ENCODE peak calls at places on chromosome 18, in ten cellular contexts. V is GM23338, B is progenitor cell of endocrine pancreas, J is left ventricle myocardium inferior, A is endothelial cell of umbilical vein, O is pancreas, T is AG09309, K is endothelial cell, L is kidney epithelial cell, N is HL-60. F is an unnamed sample.

GRCh38 chr18:44700652-44701051 is 20.0 kb downstream of the SETBP1 start:
- DNase-seq in J (no peak), T (no peak), K (no peak), L (no peak), V (no peak), N (no peak), B (no peak), O (no peak), A (no peak), F (no peak)

GRCh38 chr18:48805826-48806535 is 144.8 kb downstream of the SMAD7 start:
- DNase-seq in V (no peak), T (no peak), N (no peak), K (no peak), A (no peak), L (no peak), B (no peak), J (peak), O (peak), F (peak)

GRCh38 chr18:48769006-48769646 is 181.6 kb downstream of the SMAD7 start:
- DNase-seq in N (no peak), T (no peak), B (no peak), A (no peak), K (no peak), V (no peak), L (no peak), O (no peak), J (no peak), F (no peak)

GRCh38 chr18:3688682-3689081 is 238.7 kb downstream of the TGIF1 start:
- DNase-seq in O (no peak), L (peak), J (no peak), N (no peak), V (peak), K (no peak), B (no peak), A (no peak), T (peak), F (no peak)

GRCh38 chr18:64165906-64166305 is 17.0 kb upstream of the LINC00305 start:
- DNase-seq in A (no peak), T (no peak), J (no peak), K (no peak), N (no peak), O (no peak), B (no peak), V (no peak), L (peak), F (no peak)

GRCh38 chr18:76447268-76447890 is 47.7 kb downstream of the ZNF516 start:
- DNase-seq in N (no peak), A (no peak), O (no peak), T (no peak), V (no peak), J (no peak), B (no peak), L (no peak), K (no peak), F (no peak)

GRCh38 chr18:74946646-74947045 is 262.3 kb downstream of the PTGR3 start:
- DNase-seq in L (no peak), K (no peak), J (no peak), B (no peak), O (no peak), V (no peak), N (no peak), A (no peak), T (no peak), F (no peak)

GRCh38 chr18:52465391-52465790 is 125.4 kb downstream of the DCC start:
- DNase-seq in V (peak), T (no peak), B (no peak), A (no peak), O (no peak), J (no peak), N (no peak), L (no peak), K (no peak), F (no peak)

GRCh38 chr18:2657788-2658458 is 2.4 kb downstream of the SMCHD1 start:
- DNase-seq in T (peak), V (no peak), A (peak), J (no peak), O (no peak), K (no peak), N (peak), B (no peak), L (no peak), F (no peak)

GRCh38 chr18:3060667-3061580 is 48.0 kb upstream of the LPIN2 start:
- DNase-seq in K (no peak), A (peak), B (no peak), N (no peak), J (no peak), V (no peak), T (no peak), L (no peak), O (no peak), F (no peak)

GRCh38 chr18:32769242-32770180 is 3.3 kb downstream of the KLHL14 start:
- DNase-seq in B (peak), K (peak), O (peak), J (no peak), N (no peak), V (peak), L (no peak), A (no peak), T (no peak), F (peak)

GRCh38 chr18:3869848-3870247 is 419.9 kb downstream of the TGIF1 start:
- DNase-seq in A (peak), V (peak), B (no peak), J (no peak), O (no peak), N (peak), T (peak), K (no peak), L (no peak), F (no peak)

GRCh38 chr18:78506031-78506461 is 473.6 kb upstream of the SALL3 start:
- DNase-seq in A (no peak), V (peak), J (no peak), L (no peak), T (no peak), N (no peak), O (peak), K (no peak), B (peak), F (peak)

GRCh38 chr18:39435986-39436385 is 1870.4 kb upstream of the CELF4 start:
- DNase-seq in O (no peak), K (no peak), A (no peak), B (no peak), T (no peak), L (no peak), V (no peak), N (no peak), J (no peak), F (no peak)

DNA sequence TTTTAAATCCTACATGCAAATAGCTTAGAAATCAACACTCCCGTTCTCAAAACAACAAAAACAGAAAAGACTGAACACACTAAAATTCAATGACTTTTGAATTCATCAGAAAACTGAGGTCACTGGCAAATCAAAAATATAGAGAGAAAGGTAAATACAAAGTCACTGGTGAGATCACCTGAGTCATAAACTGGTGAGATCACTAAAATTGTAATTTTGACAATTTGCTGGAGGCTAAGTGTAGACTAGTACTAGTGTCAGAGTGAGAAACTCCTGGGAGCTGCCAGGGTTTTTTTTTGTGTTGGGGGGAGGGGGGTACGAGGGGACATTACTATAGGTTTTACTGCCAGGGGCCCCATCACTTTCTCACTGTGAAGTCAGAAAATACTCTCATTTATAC is 1876.0 kb upstream of the CELF4 start:
- DNase-seq in O (no peak), N (no peak), L (no peak), J (no peak), K (no peak), A (no peak), B (no peak), T (no peak), V (no peak), F (no peak)
- TF ChIP-seq CTCF in O (no peak), N (no peak), L (no peak), J (no peak), K (no peak), A (no peak), B (no peak), T (no peak), V (no peak), F (no peak)

DNA sequence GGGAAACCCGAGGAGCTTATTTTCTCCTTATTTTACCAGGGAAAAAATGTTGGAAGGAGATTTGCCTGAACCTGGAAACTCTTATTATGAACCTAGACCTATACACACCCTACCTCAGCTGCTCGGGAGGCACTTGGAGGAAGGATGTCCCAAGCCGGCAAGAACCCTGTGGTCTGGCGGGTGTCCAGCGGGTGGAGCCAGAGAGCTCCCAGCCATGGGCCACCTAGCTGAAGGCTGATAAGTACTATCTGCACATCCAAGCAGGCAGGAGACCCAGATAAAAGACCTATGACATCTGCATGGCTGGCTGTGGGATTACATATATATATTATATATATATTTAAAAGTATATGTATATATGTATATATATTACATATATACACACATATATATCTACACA is 1.1 kb upstream of the SLC14A1 start:
- DNase-seq in O (peak), V (peak), T (no peak), J (peak), A (peak), K (peak), N (peak), L (peak), B (peak), F (peak)
- TF ChIP-seq CTCF in O (peak), V (peak), T (peak), J (peak), A (peak), K (peak), N (peak), L (peak), B (peak), F (peak)

GRCh38 chr18:41940506-41941215 is 14.4 kb upstream of the PIK3C3 start:
- DNase-seq in J (no peak), N (no peak), O (no peak), L (peak), V (peak), K (no peak), T (peak), B (no peak), A (no peak), F (no peak)

GRCh38 chr18:41942254-41942653 is 12.8 kb upstream of the PIK3C3 start:
- DNase-seq in L (no peak), A (no peak), N (no peak), J (no peak), B (no peak), T (no peak), V (no peak), O (no peak), K (no peak), F (no peak)

GRCh38 chr18:41939326-41939725 is 15.7 kb upstream of the PIK3C3 start:
- DNase-seq in A (no peak), J (no peak), V (no peak), B (no peak), O (no peak), N (no peak), K (no peak), T (no peak), L (no peak), F (no peak)

GRCh38 chr18:41936471-41937134 is 18.4 kb upstream of the PIK3C3 start:
- DNase-seq in J (no peak), B (no peak), K (no peak), T (no peak), O (no peak), L (no peak), V (no peak), A (no peak), N (no peak), F (no peak)

DNA sequence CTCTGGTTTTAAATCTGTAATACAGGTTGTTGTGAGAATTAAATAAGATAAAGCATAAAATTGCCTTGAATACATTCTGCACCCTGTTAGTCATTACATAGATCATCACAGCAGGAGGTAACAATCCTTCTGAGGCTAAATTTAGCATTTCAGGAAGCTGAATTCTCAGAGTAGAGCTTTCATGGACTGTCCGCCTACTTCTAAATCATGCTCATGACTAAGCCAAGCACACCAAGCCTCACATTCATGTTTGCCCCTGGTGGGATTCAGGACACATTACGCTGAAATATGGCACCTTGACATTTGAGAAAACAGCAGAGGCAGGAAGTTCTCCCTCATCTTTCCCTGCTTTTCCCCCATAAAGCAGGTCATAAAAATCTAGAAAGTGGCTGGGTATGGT is 16.6 kb upstream of the PIK3C3 start:
- DNase-seq in T (peak), A (no peak), V (peak), J (no peak), K (no peak), B (no peak), N (no peak), L (peak), O (no peak), F (no peak)
- TF ChIP-seq CTCF in T (peak), A (no peak), V (no peak), J (no peak), K (peak), B (no peak), N (no peak), L (peak), O (no peak), F (no peak)

GRCh38 chr18:58135806-58136331 is 91.8 kb downstream of the NEDD4L start:
- DNase-seq in V (peak), L (no peak), K (peak), B (peak), O (no peak), T (peak), J (no peak), N (peak), A (peak), F (peak)
- TF ChIP-seq CTCF in V (peak), L (peak), K (peak), B (peak), O (peak), T (peak), J (peak), N (peak), A (peak), F (peak)